ENCODE peak calls at places on chromosomes 13 and 19, in six cellular contexts. U is HepG2, E is A549, T is K562, C is WTC11, V is H1. W is an unnamed sample.
A peak's percentile ranks its signal among the peaks of the same experiment; 100 is the strongest.

GRCh38 chr13:55570371-55570770 is 1570.3 kb upstream of the PRR20A start:
- DNase-seq in U (no peak), E (no peak), T (no peak), C (no peak), V (no peak), W (no peak)

GRCh38 chr13:31166591-31166990 is 4.9 kb upstream of the HSPH1 start:
- DNase-seq in U (peak; percentile 56), E (peak; percentile 16), T (no peak), C (no peak), V (no peak), W (no peak)

GRCh38 chr13:94548382-94549240 is 47.3 kb downstream of the TGDS start:
- DNase-seq in U (peak; percentile 49), E (peak; percentile 67), T (no peak), C (peak; percentile 73), V (no peak), W (no peak)

GRCh38 chr13:38542601-38543000 is 144.3 kb upstream of the FREM2 start:
- DNase-seq in U (no peak), E (no peak), T (no peak), C (no peak), V (no peak), W (no peak)

GRCh38 chr19:46753420-46754155 is 7.3 kb upstream of the STRN4 start:
- DNase-seq in U (peak; percentile 48), E (peak; percentile 64), T (peak; percentile 57), C (peak; percentile 77), V (peak; percentile 78), W (peak; percentile 41)

GRCh38 chr13:108859202-108860012 is 230.0 kb downstream of the MYO16 start:
- DNase-seq in U (no peak), E (peak; percentile 73), T (no peak), C (no peak), V (no peak), W (no peak)

GRCh38 chr13:45316996-45317395 is 24.0 kb downstream of the TPT1 start:
- DNase-seq in U (no peak), E (no peak), T (no peak), C (no peak), V (no peak), W (no peak)

GRCh38 chr13:35700661-35701060 is 224.2 kb upstream of the MAB21L1 start:
- DNase-seq in U (no peak), E (no peak), T (no peak), C (no peak), V (no peak), W (no peak)

GRCh38 chr19:54316746-54317107 is 3.8 kb upstream of the LILRA5 start:
- DNase-seq in U (no peak), E (peak; percentile 48), T (peak; percentile 51), C (peak; percentile 86), V (peak; percentile 61), W (no peak)

GRCh38 chr19:17048885-17049453 is 22.4 kb upstream of the CPAMD8 start:
- DNase-seq in U (no peak), E (no peak), T (no peak), C (no peak), V (no peak), W (no peak)

GRCh38 chr19:40687525-40688016 is 2.9 kb downstream of the NUMBL start:
- DNase-seq in U (no peak), E (peak; percentile 73), T (peak; percentile 72), C (no peak), V (no peak), W (no peak)

GRCh38 chr13:42333613-42334328 is 61.8 kb downstream of the AKAP11 start:
- DNase-seq in U (peak; percentile 16), E (peak; percentile 41), T (no peak), C (no peak), V (peak; percentile 59), W (peak; percentile 21)

GRCh38 chr13:39263033-39263432 is 224.8 kb downstream of the NHLRC3 start:
- DNase-seq in U (peak; percentile 23), E (peak; percentile 17), T (peak; percentile 18), C (peak; percentile 54), V (peak; percentile 67), W (peak; percentile 71)

GRCh38 chr13:98523455-98524102 is 53.3 kb downstream of the STK24 start:
- DNase-seq in U (no peak), E (no peak), T (no peak), C (no peak), V (no peak), W (no peak)

GRCh38 chr19:6126335-6126974 is 9.0 kb upstream of the ACSBG2 start:
- DNase-seq in U (peak; percentile 67), E (peak; percentile 86), T (peak; percentile 71), C (no peak), V (no peak), W (peak; percentile 75)

GRCh38 chr13:114222461-114222968 is 12.2 kb upstream of the CDC16 start:
- DNase-seq in U (peak; percentile 12), E (no peak), T (peak; percentile 67), C (no peak), V (no peak), W (peak; percentile 87)

GRCh38 chr13:105894711-105895110 is 640.8 kb downstream of the EFNB2 start:
- DNase-seq in U (no peak), E (no peak), T (no peak), C (no peak), V (no peak), W (no peak)

GRCh38 chr19:1451916-1452801 is 2.2 kb downstream of the APC2 start:
- DNase-seq in U (no peak), E (no peak), T (no peak), C (peak; percentile 61), V (no peak), W (no peak)

DNA sequence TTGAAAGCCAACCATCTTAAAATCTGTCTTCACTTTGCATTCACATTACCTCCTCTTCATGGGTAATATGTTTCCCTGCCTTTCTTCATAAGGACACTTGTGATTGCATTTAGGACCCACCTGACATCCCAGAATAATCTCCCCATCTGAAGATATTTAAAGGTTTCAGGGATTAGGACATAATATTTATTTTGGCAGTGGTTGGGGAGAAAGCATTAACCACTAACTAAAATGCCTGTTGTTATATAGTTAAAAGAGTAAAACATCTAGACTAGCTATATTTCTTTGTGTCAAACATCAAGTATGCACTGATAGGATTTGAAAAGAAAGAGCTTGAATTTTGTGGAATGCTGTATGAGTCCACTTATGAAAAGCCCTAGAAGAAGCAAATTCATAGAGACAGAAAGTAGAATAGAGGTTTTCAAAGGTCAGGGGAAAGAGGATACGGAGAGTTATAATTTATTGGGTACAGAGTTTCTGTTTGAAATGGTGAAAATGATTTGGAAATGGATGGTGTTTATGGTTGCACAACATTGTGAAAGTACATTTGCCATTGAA is 457.7 kb upstream of the SPRY2 start:
- DNase-seq in U (no peak), E (no peak), T (no peak), C (no peak), V (no peak), W (no peak)
- TF ChIP-seq JUN in U (no peak), E (no peak), T (no peak), C (no peak), V (no peak), W (no peak)

DNA sequence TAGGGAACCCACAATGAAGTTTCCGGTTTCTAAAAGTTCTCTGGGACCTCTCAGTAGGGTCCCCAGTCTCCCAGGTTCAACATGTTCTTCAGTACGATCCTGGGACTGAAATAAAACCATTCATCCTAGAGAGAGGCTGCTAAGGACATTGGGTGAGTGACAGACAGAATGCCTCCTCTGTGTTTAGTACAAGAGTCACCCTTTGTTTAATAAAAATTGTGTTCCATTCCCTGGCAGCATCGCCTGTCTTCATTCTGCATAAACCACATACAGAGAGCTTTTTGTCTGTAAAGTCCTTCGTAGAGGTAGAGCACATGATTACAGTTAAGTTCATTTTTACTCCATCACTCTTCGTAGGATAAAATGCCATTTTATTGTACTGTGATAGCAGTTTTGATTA is 95.3 kb upstream of the GPR12 start:
- DNase-seq in U (no peak), E (no peak), T (no peak), C (no peak), V (no peak), W (no peak)
- TF ChIP-seq JUN in U (no peak), E (no peak), T (no peak), C (no peak), V (no peak), W (no peak)

DNA sequence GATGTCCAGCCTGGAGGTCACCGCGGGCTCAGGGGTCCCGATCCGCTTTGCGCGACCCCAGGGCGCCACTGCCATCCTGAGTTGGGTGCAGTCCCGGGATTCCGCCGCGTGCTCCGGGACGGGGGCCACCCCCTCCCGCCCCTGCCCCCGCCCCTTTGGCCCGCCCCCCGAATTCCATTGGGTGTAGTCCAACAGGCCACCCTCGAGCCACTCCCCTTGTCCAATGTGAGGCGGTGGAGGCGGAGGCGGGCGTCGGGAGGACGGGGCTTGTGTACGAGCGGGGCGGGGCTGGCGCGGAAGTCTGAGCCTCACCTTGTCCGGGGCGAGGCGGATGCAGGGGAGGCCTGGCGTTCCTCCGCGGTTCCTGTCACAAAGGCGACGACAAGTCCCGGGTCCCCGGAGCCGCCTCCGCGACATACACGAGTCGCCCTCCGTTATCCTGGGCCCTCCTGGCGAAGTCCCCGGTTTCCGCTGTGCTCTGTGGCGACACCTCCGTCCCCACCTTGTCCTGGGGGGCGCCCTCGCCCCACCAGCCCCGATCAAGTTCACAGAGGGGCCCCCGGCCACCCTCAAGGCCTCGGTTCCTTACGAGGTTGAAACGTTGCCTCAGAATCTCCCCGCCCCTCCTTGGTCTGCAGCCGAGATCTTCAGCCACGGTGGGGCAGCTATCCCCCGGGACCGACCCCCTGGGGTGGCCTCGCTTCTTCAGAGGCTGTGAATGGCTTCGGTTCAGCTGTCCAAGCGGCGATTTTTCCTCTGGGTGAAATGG is 1.2 kb downstream of the LDLR start:
- DNase-seq in U (peak; percentile 92), E (peak; percentile 94), T (peak; percentile 94), C (peak; percentile 98), V (peak; percentile 92), W (peak; percentile 91)
- TF ChIP-seq JUN in U (no peak), E (no peak), T (no peak), C (no peak), V (no peak), W (no peak)

GRCh38 chr13:110509478-110509926 is 52.0 kb downstream of the RAB20 start:
- DNase-seq in U (peak; percentile 41), E (no peak), T (peak; percentile 29), C (no peak), V (no peak), W (no peak)
- TF ChIP-seq JUN in U (no peak), E (no peak), T (no peak), C (no peak), V (no peak), W (no peak)

GRCh38 chr19:38809592-38810252 is 3.0 kb downstream of the LGALS4 start:
- DNase-seq in U (no peak), E (no peak), T (no peak), C (no peak), V (no peak), W (no peak)
- TF ChIP-seq JUN in U (no peak), E (no peak), T (no peak), C (no peak), V (no peak), W (no peak)

W was measured in endothelial cell of umbilical vein.